ENCODE peak calls at places on chromosomes 3 and 15, in ten cellular contexts. A, N, E, F, R, M, L, T, P and D are unnamed samples.

GRCh38 chr3:131083190-131083863 is 56.6 kb downstream of the NEK11 start:
- DNase-seq in M (peak), A (no peak), N (no peak), P (no peak), T (no peak), L (no peak), F (peak), R (peak), E (no peak), D (peak)

GRCh38 chr3:30538787-30539186 is 67.6 kb upstream of the TGFBR2 start:
- DNase-seq in R (no peak), T (no peak), M (no peak), L (no peak), P (no peak), E (no peak), N (no peak), F (no peak), A (peak), D (peak)

GRCh38 chr3:193080821-193081220 is 160.2 kb upstream of the PLAAT1 start:
- DNase-seq in F (no peak), A (no peak), M (no peak), P (no peak), T (no peak), N (no peak), L (no peak), E (no peak), R (no peak), D (no peak)

GRCh38 chr3:190855151-190855550 is 7.3 kb downstream of the GMNC start:
- DNase-seq in E (no peak), T (no peak), N (no peak), R (no peak), L (no peak), A (no peak), F (no peak), M (peak), P (no peak), D (no peak)

GRCh38 chr3:101976473-101976872 is 127.2 kb downstream of the NFKBIZ start:
- DNase-seq in M (no peak), T (no peak), F (no peak), L (no peak), R (no peak), E (no peak), N (no peak), P (no peak), A (no peak), D (no peak)

GRCh38 chr3:125194849-125195601 is 17.5 kb downstream of the SLC12A8 start:
- DNase-seq in M (no peak), P (no peak), R (no peak), T (no peak), N (no peak), F (no peak), A (no peak), L (no peak), E (no peak), D (peak)

GRCh38 chr3:23455084-23455483 is 252.0 kb downstream of the UBE2E2 start:
- DNase-seq in F (no peak), R (no peak), L (no peak), T (no peak), N (no peak), E (no peak), M (no peak), A (no peak), P (no peak), D (peak)

GRCh38 chr3:194688207-194688711 is 2.6 kb downstream of the FAM43A start:
- DNase-seq in E (peak), T (no peak), M (peak), P (peak), N (no peak), F (peak), R (no peak), A (no peak), L (peak), D (peak)

GRCh38 chr15:78148392-78149067 is 632 bp upstream of the IDH3A start:
- DNase-seq in M (peak), L (no peak), T (no peak), A (no peak), N (no peak), F (no peak), P (no peak), R (no peak), E (no peak), D (no peak)

GRCh38 chr3:5699811-5700210 is 512.3 kb downstream of the EDEM1 start:
- DNase-seq in N (no peak), P (no peak), F (no peak), E (no peak), T (no peak), L (no peak), R (no peak), A (no peak), M (no peak), D (no peak)

GRCh38 chr3:156681003-156681402 is 6.6 kb downstream of the TIPARP start:
- DNase-seq in T (no peak), L (no peak), N (peak), R (no peak), F (no peak), P (no peak), M (peak), E (no peak), A (peak), D (no peak)

GRCh38 chr3:196501316-196502064 is 2.1 kb downstream of the RNF168 start:
- DNase-seq in F (no peak), P (no peak), R (no peak), L (no peak), A (no peak), E (no peak), T (no peak), M (peak), N (no peak), D (no peak)

GRCh38 chr3:80338366-80338765 is 570.6 kb upstream of the ROBO1 start:
- DNase-seq in R (no peak), T (no peak), P (no peak), F (no peak), E (no peak), L (no peak), A (no peak), M (no peak), N (no peak), D (no peak)

GRCh38 chr3:30354972-30355371 is 251.4 kb upstream of the TGFBR2 start:
- DNase-seq in T (no peak), N (no peak), L (no peak), A (peak), R (no peak), P (no peak), M (no peak), F (no peak), E (no peak), D (no peak)

GRCh38 chr3:168330983-168331382 is 235.3 kb upstream of the GOLIM4 start:
- DNase-seq in T (no peak), M (peak), L (no peak), N (peak), E (no peak), A (no peak), P (no peak), R (no peak), F (no peak), D (no peak)

GRCh38 chr15:31312220-31312619 is 14.4 kb upstream of the KLF13 start:
- DNase-seq in F (no peak), L (no peak), N (no peak), R (no peak), P (peak), A (no peak), E (no peak), T (no peak), M (no peak), D (no peak)

GRCh38 chr15:48565560-48566482 is 79.7 kb downstream of the FBN1 start:
- DNase-seq in F (no peak), A (peak), P (no peak), R (no peak), M (no peak), E (no peak), L (no peak), N (no peak), T (no peak), D (peak)

GRCh38 chr3:181700168-181701087 is 11.3 kb upstream of the SOX2 start:
- DNase-seq in M (peak), T (no peak), R (peak), N (peak), L (no peak), P (no peak), F (no peak), E (no peak), A (peak), D (peak)

GRCh38 chr3:169618894-169619792 is 44.4 kb downstream of the MECOM start:
- DNase-seq in L (no peak), P (no peak), A (no peak), M (no peak), E (no peak), T (no peak), R (no peak), N (peak), F (no peak), D (no peak)

GRCh38 chr15:101242160-101242998 is 9.5 kb downstream of the CHSY1 start:
- DNase-seq in E (no peak), L (peak), P (peak), A (no peak), T (no peak), R (peak), N (no peak), M (no peak), F (peak), D (peak)

GRCh38 chr3:14477311-14477935 is 62.7 kb downstream of the GRIP2 start:
- DNase-seq in M (no peak), F (no peak), P (no peak), R (no peak), A (no peak), L (no peak), T (no peak), N (no peak), E (no peak), D (peak)

GRCh38 chr3:37694236-37694635 is 167.4 kb upstream of the CTDSPL start:
- DNase-seq in M (no peak), A (no peak), N (no peak), F (no peak), P (no peak), T (peak), L (no peak), R (no peak), E (no peak), D (no peak)

GRCh38 chr15:65777053-65777452 is 15.0 kb downstream of the DENND4A start:
- DNase-seq in N (no peak), T (no peak), A (no peak), L (no peak), R (no peak), E (no peak), M (no peak), F (no peak), P (no peak), D (no peak)

GRCh38 chr15:22786868-22787698 is 639 bp downstream of the NIPA1 start:
- DNase-seq in N (peak), F (no peak), M (peak), L (no peak), A (peak), T (no peak), E (peak), R (peak), P (no peak), D (peak)

GRCh38 chr3:120072867-120073525 is 21.3 kb downstream of the GSK3B start:
- DNase-seq in F (no peak), T (no peak), L (no peak), A (peak), M (no peak), N (peak), R (no peak), P (no peak), E (no peak), D (no peak)
- TF ChIP-seq CTCF in F (no peak), T (no peak), L (peak), A (peak), M (no peak), N (peak), R (no peak), P (no peak), E (peak), D (no peak)

DNA sequence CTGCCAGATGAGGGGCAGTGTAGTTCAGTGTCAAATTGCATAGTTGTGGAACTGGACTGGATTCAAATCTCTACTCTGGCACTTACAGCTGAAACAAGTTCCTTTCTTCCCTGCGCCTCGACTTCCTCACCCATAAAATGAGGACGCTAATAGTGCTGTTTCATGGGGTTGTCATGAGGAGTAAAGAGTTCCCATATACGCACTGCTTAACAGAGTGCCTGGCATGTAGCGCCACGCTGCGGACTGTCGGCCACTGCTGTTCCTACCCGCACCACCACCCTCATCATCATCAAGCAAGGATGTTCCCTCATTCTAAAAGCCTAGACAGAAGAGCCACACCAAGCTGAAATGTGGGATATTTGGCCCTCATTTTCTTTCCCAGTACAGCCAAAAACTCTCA is 91.9 kb downstream of the CHDH start:
- DNase-seq in A (no peak), P (no peak), N (no peak), M (no peak), T (no peak), E (no peak), L (no peak), R (no peak), F (no peak), D (no peak)
- H3K27ac ChIP-seq in A (no peak), P (no peak), N (no peak), M (no peak), T (peak), E (no peak), L (no peak), R (no peak), F (no peak), D (no peak)

GRCh38 chr3:99537416-99537815 is 101.0 kb upstream of the COL8A1 start:
- DNase-seq in E (no peak), T (no peak), M (no peak), L (no peak), A (no peak), F (no peak), R (no peak), P (no peak), N (no peak), D (no peak)

GRCh38 chr3:99534951-99535704 is 103.3 kb upstream of the COL8A1 start:
- DNase-seq in L (no peak), P (no peak), T (no peak), F (no peak), A (no peak), E (no peak), N (no peak), M (no peak), R (no peak), D (no peak)

GRCh38 chr3:99529265-99529664 is 109.1 kb upstream of the COL8A1 start:
- DNase-seq in N (no peak), P (no peak), A (no peak), R (no peak), E (no peak), F (no peak), M (no peak), T (no peak), L (no peak), D (peak)

GRCh38 chr3:99536555-99537314 is 101.7 kb upstream of the COL8A1 start:
- DNase-seq in N (no peak), M (no peak), L (no peak), R (no peak), P (no peak), F (no peak), A (no peak), T (no peak), E (no peak), D (no peak)

DNA sequence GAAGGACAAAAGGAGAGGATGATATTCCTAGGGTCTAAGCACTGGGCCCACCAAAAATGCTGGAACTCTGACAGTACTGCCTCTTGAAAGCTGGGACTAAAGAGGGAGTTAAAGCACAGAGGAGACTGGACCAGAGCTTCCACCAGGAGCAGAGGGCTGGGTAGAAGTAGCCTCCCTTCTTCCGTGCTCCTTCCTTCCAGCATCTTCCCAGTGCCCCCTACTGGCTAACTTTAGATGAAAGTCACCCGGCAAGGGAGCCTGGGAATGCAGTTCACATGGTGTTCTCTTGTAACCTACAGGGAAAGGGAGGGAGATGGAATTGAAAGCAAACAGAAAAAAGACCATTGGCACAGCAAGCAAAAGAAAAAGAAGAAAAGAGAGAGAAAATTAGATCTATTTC is 106.1 kb upstream of the COL8A1 start:
- DNase-seq in E (no peak), P (no peak), L (no peak), M (peak), A (peak), T (no peak), F (no peak), N (peak), R (peak), D (peak)
- TF ChIP-seq CTCF in E (peak), P (peak), L (peak), M (peak), A (peak), T (peak), F (peak), N (peak), R (peak), D (peak)

DNA sequence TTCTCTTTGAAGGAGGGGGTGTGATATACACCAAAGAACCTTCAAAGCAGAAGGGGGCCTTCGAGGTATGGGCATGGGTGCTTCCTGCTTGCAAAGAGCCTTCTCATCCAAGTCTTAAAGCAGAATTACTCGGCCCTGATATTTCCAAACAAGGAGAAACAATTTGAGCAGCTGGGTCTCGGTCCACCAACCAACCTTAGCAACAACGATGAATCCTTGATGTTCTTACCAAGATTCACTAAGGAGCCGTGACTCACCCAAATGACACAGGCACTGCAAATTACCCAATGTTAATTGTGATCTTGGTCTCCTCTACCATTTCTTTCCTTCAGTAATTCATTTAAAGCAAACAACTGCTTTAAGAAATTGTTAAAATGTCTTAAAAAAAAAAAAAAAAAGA is 7.7 kb downstream of the HOMER2 start:
- DNase-seq in T (no peak), F (no peak), R (no peak), E (no peak), M (no peak), N (no peak), A (no peak), P (no peak), L (no peak), D (peak)
- H3K27ac ChIP-seq in T (no peak), F (no peak), R (no peak), E (no peak), M (no peak), N (no peak), A (no peak), P (no peak), L (no peak), D (no peak)

DNA sequence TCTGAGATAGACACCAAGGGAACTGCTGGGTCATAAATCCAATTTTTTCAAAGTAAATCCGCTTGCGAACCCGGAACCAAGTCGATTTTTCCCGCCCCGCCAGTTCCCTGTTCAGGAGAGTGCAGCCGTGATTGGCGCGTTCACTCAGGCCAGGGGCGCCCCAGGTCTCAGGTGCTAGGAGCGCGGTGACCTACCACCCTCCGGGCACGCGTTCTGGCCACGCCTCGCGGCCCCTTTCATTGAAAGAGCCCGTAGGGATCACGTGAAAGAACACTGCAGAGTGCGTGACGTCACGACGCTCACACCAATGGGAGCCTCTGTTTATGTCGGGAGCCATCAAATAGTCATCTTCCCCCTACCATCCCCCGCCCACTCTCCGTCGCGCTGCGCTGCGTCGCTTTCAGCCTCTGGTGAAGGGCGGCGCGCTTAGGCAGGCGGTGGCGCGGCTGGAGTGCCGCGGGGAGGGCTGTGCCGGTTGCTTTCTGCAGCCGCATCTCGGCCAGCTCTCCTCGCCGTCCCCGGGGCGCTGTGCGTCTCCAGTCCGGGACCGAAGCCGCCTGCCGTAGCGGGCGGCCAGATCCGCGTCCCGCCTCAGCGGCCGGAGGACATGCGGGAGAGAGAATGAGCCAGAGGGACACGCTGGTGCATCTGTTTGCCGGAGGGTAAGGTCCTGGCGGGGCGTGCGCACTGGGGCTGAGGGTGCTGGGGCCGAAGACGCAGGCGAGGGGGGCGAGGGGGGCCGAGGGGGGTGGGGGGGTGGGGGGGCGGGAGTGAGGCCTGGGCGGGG is at the start of gene SLC25A36:
- DNase-seq in F (peak), T (peak), P (peak), L (peak), R (peak), N (peak), E (peak), M (peak), A (peak), D (peak)
- TF ChIP-seq CTCF in F (no peak), T (no peak), P (peak), L (no peak), R (peak), N (no peak), E (no peak), M (no peak), A (no peak), D (no peak)

GRCh38 chr3:110383356-110383755 is 688.3 kb upstream of the NECTIN3 start:
- DNase-seq in A (no peak), N (no peak), M (no peak), P (no peak), T (no peak), L (no peak), F (no peak), E (no peak), R (no peak), D (no peak)
- H3K27ac ChIP-seq in A (peak), N (no peak), M (no peak), P (peak), T (no peak), L (no peak), F (no peak), E (no peak), R (no peak), D (peak)

GRCh38 chr3:146928421-146929059 is 323.4 kb upstream of the PLSCR5 start:
- DNase-seq in E (no peak), N (peak), L (no peak), F (no peak), T (no peak), P (no peak), M (no peak), A (no peak), R (no peak), D (peak)
- TF ChIP-seq CTCF in E (no peak), N (no peak), L (no peak), F (no peak), T (no peak), P (no peak), M (no peak), A (no peak), R (peak), D (no peak)

GRCh38 chr15:67179411-67179995 is 75.0 kb downstream of the AAGAB start:
- DNase-seq in T (peak), R (no peak), E (no peak), M (no peak), N (no peak), F (no peak), P (no peak), A (no peak), L (no peak), D (no peak)
- H3K27ac ChIP-seq in T (no peak), R (no peak), E (no peak), M (no peak), N (no peak), F (no peak), P (peak), A (peak), L (no peak), D (peak)